ENCODE peak calls at places on chromosomes 3 and 15, in nine cellular contexts. T, A, X, I, N, K, W, G and V are unnamed samples.

GRCh38 chr3:124142389-124142970 is 150.6 kb upstream of the ROPN1 start:
- DNase-seq in G (no peak), N (no peak), W (no peak), T (no peak), I (no peak), K (no peak), X (no peak), A (no peak), V (no peak)

GRCh38 chr3:173893835-173894234 is 496.3 kb downstream of the NLGN1 start:
- DNase-seq in T (no peak), K (no peak), N (no peak), A (no peak), W (no peak), X (no peak), G (no peak), I (no peak), V (no peak)

GRCh38 chr3:175431396-175431795 is 572.3 kb downstream of the NAALADL2 start:
- DNase-seq in T (no peak), K (no peak), G (no peak), N (peak), X (no peak), A (peak), I (peak), W (no peak), V (no peak)

GRCh38 chr15:89138999-89139612 is 50.9 kb downstream of the ABHD2 start:
- DNase-seq in K (no peak), N (no peak), G (peak), I (peak), W (no peak), A (no peak), T (no peak), X (peak), V (no peak)

GRCh38 chr3:117019082-117019713 is 309.6 kb downstream of the TUSC7 start:
- DNase-seq in G (peak), T (no peak), I (peak), N (peak), W (no peak), X (peak), A (peak), K (peak), V (no peak)

GRCh38 chr3:112120485-112120836 is 12.6 kb downstream of the GCSAM start:
- DNase-seq in N (no peak), T (no peak), W (no peak), A (no peak), X (no peak), G (no peak), I (no peak), K (no peak), V (no peak)

GRCh38 chr3:170007031-170007663 is 30.6 kb upstream of the GPR160 start:
- DNase-seq in W (peak), G (peak), A (no peak), K (no peak), T (no peak), I (peak), X (no peak), N (no peak), V (no peak)

GRCh38 chr3:149867563-149867962 is 54.5 kb downstream of the RNF13 start:
- DNase-seq in T (no peak), A (no peak), I (no peak), G (no peak), K (no peak), W (no peak), X (no peak), N (no peak), V (no peak)

GRCh38 chr3:179716226-179716625 is 63.4 kb downstream of the USP13 start:
- DNase-seq in T (no peak), X (no peak), W (no peak), I (peak), N (no peak), K (no peak), A (no peak), G (no peak), V (no peak)

GRCh38 chr3:156643729-156644389 is 30.5 kb upstream of the TIPARP start:
- DNase-seq in T (no peak), K (no peak), N (no peak), X (no peak), I (peak), G (no peak), A (no peak), W (peak), V (no peak)

GRCh38 chr15:96503276-96503675 is 172.8 kb downstream of the NR2F2 start:
- DNase-seq in T (no peak), W (no peak), I (no peak), G (no peak), N (no peak), K (no peak), A (no peak), X (no peak), V (no peak)

GRCh38 chr15:77851696-77852095 is 219.0 kb upstream of the LINGO1 start:
- DNase-seq in X (peak), A (no peak), N (no peak), K (no peak), G (peak), T (no peak), W (peak), I (no peak), V (no peak)

GRCh38 chr3:12148183-12148940 is 10.3 kb downstream of the TIMP4 start:
- DNase-seq in X (peak), I (peak), A (no peak), T (no peak), N (no peak), G (no peak), W (no peak), K (no peak), V (no peak)

GRCh38 chr3:129001817-129002572 is 891 bp downstream of the EFCC1 start:
- DNase-seq in X (no peak), N (no peak), A (peak), T (no peak), I (no peak), G (peak), W (no peak), K (peak), V (no peak)

GRCh38 chr15:50181206-50181982 is 602 bp upstream of the SLC27A2 start:
- DNase-seq in X (no peak), A (no peak), T (no peak), I (no peak), G (no peak), K (no peak), N (no peak), W (no peak), V (no peak)

GRCh38 chr3:12479919-12480425 is 4.3 kb upstream of the TSEN2 start:
- DNase-seq in T (no peak), G (no peak), W (no peak), A (peak), K (peak), N (no peak), X (no peak), I (peak), V (no peak)

GRCh38 chr15:67127334-67127664 is 61.9 kb downstream of the SMAD3 start:
- DNase-seq in W (no peak), T (no peak), N (no peak), X (peak), G (no peak), A (no peak), I (no peak), K (no peak), V (no peak)

DNA sequence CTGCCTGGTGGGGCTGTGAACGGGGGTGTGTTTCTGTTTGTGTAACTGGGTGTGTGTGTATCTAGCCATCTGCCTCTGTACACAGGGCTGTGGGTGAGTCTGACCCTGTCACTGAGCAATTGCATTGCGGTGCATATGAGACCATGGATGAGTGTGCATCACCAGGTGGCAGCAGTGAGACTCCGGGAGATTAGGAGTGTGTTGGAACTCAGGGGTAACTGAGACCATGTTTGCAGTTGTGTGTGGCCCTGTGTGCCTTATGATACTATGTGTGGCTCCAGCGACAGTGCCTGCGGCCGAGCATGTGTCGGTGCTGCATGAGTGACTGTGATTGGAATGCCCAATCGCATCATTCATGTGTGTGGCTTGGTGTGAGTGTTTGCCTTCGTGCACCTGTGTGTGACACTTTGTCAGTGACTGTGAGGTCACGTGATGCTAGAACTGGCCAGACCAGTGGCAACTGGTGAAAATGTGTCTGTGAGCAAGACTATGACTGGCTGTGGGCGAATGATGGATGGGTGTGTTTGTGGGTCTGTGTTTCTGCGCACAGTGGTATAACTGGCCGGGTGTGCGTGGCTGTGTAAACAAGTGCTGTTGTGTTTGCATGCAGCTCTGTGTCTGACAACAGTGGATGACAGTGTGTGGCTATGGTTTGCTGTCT is 14.0 kb downstream of the VILL start:
- DNase-seq in I (peak), W (peak), N (peak), K (no peak), X (peak), G (peak), A (peak), T (no peak), V (no peak)
- H3K4me3 ChIP-seq in I (no peak), W (no peak), N (no peak), K (peak), X (no peak), G (no peak), A (no peak), T (no peak), V (no peak)

GRCh38 chr3:32847520-32847919 is 29.7 kb downstream of the TRIM71 start:
- DNase-seq in T (no peak), N (no peak), A (no peak), K (no peak), G (no peak), X (no peak), W (no peak), I (no peak), V (no peak)

GRCh38 chr3:32850226-32850625 is 32.4 kb downstream of the TRIM71 start:
- DNase-seq in T (no peak), W (no peak), K (no peak), A (no peak), X (no peak), N (no peak), I (no peak), G (no peak), V (no peak)

GRCh38 chr3:32848215-32848614 is 30.4 kb downstream of the TRIM71 start:
- DNase-seq in X (no peak), G (no peak), A (no peak), W (no peak), I (no peak), K (no peak), T (no peak), N (no peak), V (no peak)

GRCh38 chr3:32852146-32852545 is 34.3 kb downstream of the TRIM71 start:
- DNase-seq in G (no peak), N (no peak), A (no peak), T (no peak), I (no peak), K (no peak), X (no peak), W (no peak), V (no peak)

DNA sequence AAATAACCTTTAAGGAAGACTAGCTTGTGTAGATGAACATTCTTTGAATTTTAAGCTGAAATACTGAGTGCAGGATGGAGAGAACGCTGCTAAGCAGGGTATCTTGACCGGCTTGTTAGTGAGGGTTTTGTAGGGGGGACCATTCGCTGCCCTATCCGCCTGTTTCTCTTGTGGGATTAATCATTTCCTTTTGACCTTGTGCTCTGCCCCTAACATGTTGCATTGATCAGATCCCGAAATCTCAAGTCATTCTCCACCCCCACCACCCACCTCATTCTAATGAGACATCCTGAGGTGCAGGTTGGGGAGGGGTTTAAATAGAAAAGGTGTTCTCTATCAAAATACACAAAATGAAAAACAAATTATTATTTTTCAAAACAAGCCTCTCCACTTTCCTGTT is 32.8 kb downstream of the TRIM71 start:
- DNase-seq in G (no peak), X (no peak), W (no peak), N (no peak), K (no peak), A (no peak), I (no peak), T (no peak), V (no peak)
- H3K4me3 ChIP-seq in G (no peak), X (no peak), W (no peak), N (no peak), K (no peak), A (peak), I (no peak), T (no peak), V (no peak)

DNA sequence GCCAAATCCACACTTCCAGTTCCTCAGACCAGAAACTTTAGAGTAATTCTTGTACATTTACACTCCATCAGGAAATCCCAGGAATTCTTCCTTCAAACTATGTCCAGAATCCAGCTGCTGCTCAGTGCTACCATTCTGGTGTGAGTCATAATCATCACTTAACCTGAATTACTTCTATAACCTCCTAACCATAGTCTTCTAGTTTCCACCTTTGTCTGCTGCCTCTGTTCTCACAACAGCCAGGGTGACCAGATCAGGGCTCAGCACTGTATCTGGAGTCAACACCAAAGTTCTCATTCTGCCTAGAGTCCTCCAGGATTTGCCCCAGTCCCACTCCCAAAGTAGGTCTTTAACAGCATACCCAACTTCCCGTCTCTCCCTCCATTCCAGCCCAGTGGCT is 3.4 kb downstream of the CLDND1 start:
- DNase-seq in W (no peak), T (no peak), X (no peak), I (no peak), K (no peak), A (no peak), G (no peak), N (no peak), V (no peak)
- H3K4me3 ChIP-seq in W (no peak), T (no peak), X (no peak), I (no peak), K (no peak), A (no peak), G (no peak), N (no peak), V (no peak)

DNA sequence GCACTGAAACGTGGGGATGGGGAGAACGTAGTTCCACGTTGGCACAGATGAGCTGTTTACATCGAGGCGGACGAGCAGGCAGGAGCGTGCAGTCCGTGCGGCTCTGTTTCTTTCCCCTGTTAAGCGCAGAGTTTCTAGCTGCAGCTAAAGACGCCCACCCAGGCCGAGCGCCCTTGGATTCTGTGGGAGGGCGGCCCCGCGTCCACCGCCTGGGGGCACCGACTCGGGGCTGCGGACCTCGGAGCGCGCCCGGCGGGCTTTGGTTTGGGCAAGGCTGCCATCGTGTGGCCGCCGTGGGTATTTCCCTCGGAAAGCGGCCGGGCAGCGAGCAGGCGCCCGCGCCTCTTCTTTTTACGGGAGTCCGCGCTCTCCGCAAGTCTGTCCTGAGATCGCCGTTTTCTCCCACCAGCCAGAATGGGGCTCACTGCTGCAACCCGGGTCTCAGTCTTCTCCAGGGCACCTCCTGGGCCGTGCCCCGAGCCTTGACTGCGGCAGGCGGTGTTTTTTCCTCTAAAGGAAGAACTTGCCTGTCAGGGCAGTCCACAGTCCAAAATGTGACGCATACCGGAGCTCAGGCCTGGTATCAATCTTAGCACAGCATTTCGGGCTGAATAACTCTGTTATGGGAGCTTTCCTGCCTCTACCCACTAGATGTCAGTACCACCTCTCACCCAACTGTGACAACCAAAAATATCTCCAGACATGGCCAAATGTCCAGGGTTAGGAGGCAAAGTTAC is 219.9 kb upstream of the IGF1R start:
- DNase-seq in W (peak), G (peak), T (peak), I (peak), A (peak), N (peak), X (peak), K (peak), V (peak)
- H3K4me3 ChIP-seq in W (peak), G (peak), T (peak), I (peak), A (peak), N (no peak), X (peak), K (peak), V (peak)

DNA sequence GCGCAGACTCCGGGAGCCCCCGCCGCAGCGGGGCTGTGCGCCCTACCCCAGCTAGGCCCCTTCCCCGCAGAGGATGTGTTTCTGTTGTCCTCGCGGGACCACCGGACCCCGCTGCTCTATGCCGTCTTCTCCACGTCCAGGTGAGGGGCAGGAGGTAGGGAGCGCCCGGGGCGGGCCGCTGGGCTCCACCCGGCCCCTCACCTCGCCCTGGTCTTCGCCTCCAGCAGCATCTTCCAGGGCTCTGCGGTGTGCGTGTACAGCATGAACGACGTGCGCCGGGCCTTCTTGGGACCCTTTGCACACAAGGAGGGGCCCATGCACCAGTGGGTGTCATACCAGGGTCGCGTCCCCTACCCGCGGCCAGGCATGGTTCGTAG is 4.7 kb downstream of the SEMA3B start:
- DNase-seq in W (no peak), G (no peak), T (no peak), N (no peak), X (no peak), A (no peak), K (no peak), I (no peak), V (no peak)
- H3K4me3 ChIP-seq in W (peak), G (no peak), T (no peak), N (no peak), X (no peak), A (no peak), K (no peak), I (no peak), V (peak)

DNA sequence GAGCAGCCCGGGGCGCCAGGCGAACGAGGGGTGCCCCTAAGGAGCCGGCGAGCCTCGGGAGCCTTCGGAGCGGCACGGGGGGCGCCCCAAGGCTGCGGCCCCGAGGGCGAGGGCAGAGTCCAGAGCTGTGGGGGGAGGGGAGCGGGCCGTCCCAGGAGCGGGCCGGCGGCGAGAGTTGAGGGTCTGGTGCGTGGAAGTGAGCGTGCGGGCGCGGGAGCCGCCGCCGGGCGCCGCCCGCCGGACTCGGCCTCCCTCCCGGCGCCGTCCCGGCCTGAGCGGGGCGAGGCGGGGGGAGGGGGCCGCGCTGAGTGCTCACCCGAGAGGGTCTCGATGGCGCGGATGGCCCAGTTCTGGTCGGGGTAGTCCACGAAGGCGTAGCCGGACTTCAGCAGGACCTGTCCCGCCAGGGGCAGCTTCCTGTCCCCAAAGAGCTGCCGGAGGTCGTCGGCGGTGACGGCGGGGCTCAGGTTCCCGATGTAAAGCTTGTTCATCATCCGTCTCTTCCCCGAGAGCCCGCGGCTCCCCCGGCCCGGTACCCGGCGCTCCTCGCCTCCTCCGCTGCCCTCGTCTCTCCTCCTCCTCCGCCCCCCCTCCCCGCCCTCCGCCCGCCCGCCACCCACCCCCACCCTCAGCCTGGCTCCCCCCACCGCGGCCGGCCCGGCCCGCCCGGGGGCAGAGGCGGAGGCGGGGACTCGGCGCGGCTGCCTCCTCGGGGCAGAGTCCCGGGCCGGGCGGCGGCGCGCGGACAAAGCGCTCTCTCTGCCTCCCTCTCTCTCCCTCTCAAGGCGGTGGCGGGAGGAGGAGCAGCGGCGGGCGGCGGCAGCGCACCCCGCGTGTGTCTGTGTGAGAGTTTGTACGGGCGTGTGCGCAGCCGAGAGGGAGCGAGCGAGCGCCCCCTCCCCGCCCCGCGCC is at the start of gene IGF2BP2:
- DNase-seq in W (peak), I (peak), T (no peak), A (peak), N (peak), X (peak), K (peak), G (peak), V (no peak)
- H3K4me3 ChIP-seq in W (peak), I (peak), T (peak), A (peak), N (peak), X (peak), K (peak), G (peak), V (peak)

GRCh38 chr15:63943829-63944680 is 102.2 kb downstream of the DAPK2 start:
- DNase-seq in T (no peak), W (no peak), N (no peak), I (no peak), A (no peak), K (no peak), X (no peak), G (no peak), V (no peak)

GRCh38 chr15:63945005-63945788 is 101.1 kb downstream of the DAPK2 start:
- DNase-seq in T (peak), I (peak), N (peak), G (peak), K (peak), A (peak), X (peak), W (peak), V (no peak)

GRCh38 chr15:63942486-63943365 is 103.6 kb downstream of the DAPK2 start:
- DNase-seq in G (no peak), X (no peak), N (no peak), K (no peak), W (no peak), I (no peak), T (no peak), A (no peak), V (no peak)

GRCh38 chr15:63945838-63946298 is 100.4 kb downstream of the DAPK2 start:
- DNase-seq in A (no peak), G (peak), N (peak), W (peak), K (no peak), I (no peak), X (no peak), T (no peak), V (no peak)

GRCh38 chr15:63944681-63944955 is 101.7 kb downstream of the DAPK2 start:
- DNase-seq in W (no peak), N (no peak), A (no peak), K (no peak), X (no peak), T (no peak), I (no peak), G (no peak), V (no peak)
- H3K4me3 ChIP-seq in W (no peak), N (no peak), A (no peak), K (no peak), X (no peak), T (no peak), I (no peak), G (no peak), V (no peak)

GRCh38 chr15:51735211-51735610 is 2.2 kb downstream of the LYSMD2 start:
- DNase-seq in T (no peak), I (no peak), W (no peak), X (no peak), K (no peak), A (no peak), N (no peak), G (no peak), V (no peak)
- H3K4me3 ChIP-seq in T (no peak), I (no peak), W (no peak), X (no peak), K (no peak), A (no peak), N (no peak), G (no peak), V (no peak)